ENCODE peak calls at places on chromosomes 1 and 21, in six cellular contexts. L is IMR-90, V is GM23338, X is tibial nerve, N is cardiac fibroblast, U is pancreas. I is an unnamed sample.

GRCh38 chr1:218674280-218674773 is 329.2 kb downstream of the TGFB2 start:
- DNase-seq in L (peak; percentile 83), V (peak; percentile 85), X (no peak), N (peak; percentile 90), U (no peak), I (peak; percentile 90)

GRCh38 chr1:89962024-89962741 is 32.7 kb upstream of the ZNF326 start:
- DNase-seq in L (peak; percentile 68), V (no peak), X (no peak), N (peak; percentile 44), U (no peak), I (peak; percentile 63)

GRCh38 chr1:231903586-231904081 is 277.0 kb downstream of the DISC1 start:
- DNase-seq in L (peak; percentile 39), V (no peak), X (no peak), N (no peak), U (no peak), I (no peak)

GRCh38 chr1:17264470-17264869 is 15.6 kb downstream of the PADI3 start:
- DNase-seq in L (no peak), V (no peak), X (no peak), N (no peak), U (no peak), I (no peak)

GRCh38 chr1:201751872-201752271 is 77.1 kb upstream of the IPO9 start:
- DNase-seq in L (peak; percentile 49), V (peak; percentile 46), X (no peak), N (peak; percentile 66), U (no peak), I (peak; percentile 50)

GRCh38 chr1:19128965-19129514 is 81.0 kb downstream of the UBR4 start:
- DNase-seq in L (no peak), V (no peak), X (no peak), N (no peak), U (no peak), I (no peak)

GRCh38 chr1:11067716-11068495 is 8.1 kb upstream of the SRM start:
- DNase-seq in L (no peak), V (no peak), X (no peak), N (no peak), U (no peak), I (no peak)

GRCh38 chr1:9085306-9085940 is 16.0 kb upstream of the SLC2A5 start:
- DNase-seq in L (no peak), V (no peak), X (no peak), N (no peak), U (no peak), I (peak; percentile 57)

GRCh38 chr1:46002751-46003150 is 129.7 kb downstream of the PIK3R3 start:
- DNase-seq in L (no peak), V (no peak), X (no peak), N (no peak), U (no peak), I (no peak)

GRCh38 chr1:115219937-115220336 is 118.1 kb downstream of the NGF start:
- DNase-seq in L (no peak), V (no peak), X (no peak), N (no peak), U (no peak), I (peak; percentile 84)

GRCh38 chr21:45078877-45079281 is 4.5 kb downstream of the ADARB1 start:
- DNase-seq in L (peak; percentile 85), V (no peak), X (no peak), N (peak; percentile 96), U (no peak), I (peak; percentile 82)

GRCh38 chr1:110524311-110525249 is 5.6 kb upstream of the KCNA10 start:
- DNase-seq in L (peak; percentile 30), V (peak; percentile 86), X (no peak), N (peak; percentile 38), U (no peak), I (peak; percentile 30)

GRCh38 chr1:24925082-24925779 is 4.8 kb downstream of the RUNX3 start:
- DNase-seq in L (no peak), V (no peak), X (no peak), N (no peak), U (no peak), I (no peak)

GRCh38 chr1:31791131-31791858 is 24.5 kb downstream of the SPOCD1 start:
- DNase-seq in L (no peak), V (no peak), X (no peak), N (no peak), U (peak; percentile 11), I (no peak)

GRCh38 chr1:157978547-157979403 is 14.7 kb upstream of the KIRREL1 start:
- DNase-seq in L (no peak), V (peak; percentile 86), X (no peak), N (no peak), U (no peak), I (no peak)
- H3K4me3 ChIP-seq in L (no peak overlapping the region), V (peak overlapping the region; percentile 38), X (peak overlapping the region; percentile 26), N (no peak overlapping the region), U (no peak overlapping the region), I (no peak overlapping the region)

GRCh38 chr1:237851209-237851845 is 39.4 kb downstream of the ZP4 start:
- DNase-seq in L (peak; percentile 35), V (peak; percentile 91), X (no peak), N (peak; percentile 30), U (peak; percentile 44), I (peak; percentile 31)
- TF ChIP-seq CTCF in L (peak; percentile 63), V (peak; percentile 94), X (no peak), N (peak; percentile 38), U (peak; percentile 27), I (peak; percentile 39)

GRCh38 chr1:16018749-16019515 is 1.1 kb upstream of the HSPB7 start:
- DNase-seq in L (no peak), V (no peak), X (no peak), N (no peak), U (no peak), I (no peak)
- H3K4me3 ChIP-seq in L (no peak overlapping the region), V (no peak overlapping the region), X (no peak overlapping the region), N (no peak overlapping the region), U (no peak overlapping the region), I (no peak overlapping the region)

GRCh38 chr1:101317590-101317989 is 80.8 kb downstream of the S1PR1 start:
- DNase-seq in L (no peak), V (peak; percentile 56), X (no peak), N (no peak), U (no peak), I (no peak)
- TF ChIP-seq CTCF in L (no peak), V (peak; percentile 56), X (no peak), N (no peak), U (no peak), I (no peak)

GRCh38 chr1:92310185-92310597 is 11.3 kb downstream of the RPAP2 start:
- DNase-seq in L (peak; percentile 50), V (peak; percentile 42), X (no peak), N (peak; percentile 62), U (no peak), I (peak; percentile 57)

GRCh38 chr1:92306020-92306419 is 7.2 kb downstream of the RPAP2 start:
- DNase-seq in L (no peak), V (no peak), X (no peak), N (no peak), U (no peak), I (no peak)

DNA sequence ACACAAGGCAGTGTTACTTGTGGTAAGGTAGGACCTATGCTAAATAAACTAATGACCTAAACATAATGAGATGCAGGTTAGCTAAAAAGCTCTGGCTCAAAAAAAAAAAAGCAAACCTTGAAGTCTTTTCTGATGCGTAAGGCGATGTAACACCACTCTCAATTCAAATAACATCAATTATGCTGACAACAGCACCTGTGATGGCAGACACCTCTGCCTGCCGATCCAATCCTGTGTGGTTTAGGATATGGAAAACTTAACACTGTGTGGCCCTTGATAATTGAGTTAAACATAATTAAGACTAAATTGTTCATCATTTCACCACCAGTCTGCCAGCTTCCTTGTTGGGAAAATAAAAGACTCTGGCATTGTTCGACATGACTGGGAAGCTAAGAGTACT is 9.1 kb downstream of the RPAP2 start:
- DNase-seq in L (no peak), V (peak; percentile 45), X (no peak), N (no peak), U (no peak), I (no peak)
- H3K4me3 ChIP-seq in L (no peak overlapping the region), V (no peak overlapping the region), X (no peak overlapping the region), N (no peak overlapping the region), U (no peak overlapping the region), I (no peak overlapping the region)

DNA sequence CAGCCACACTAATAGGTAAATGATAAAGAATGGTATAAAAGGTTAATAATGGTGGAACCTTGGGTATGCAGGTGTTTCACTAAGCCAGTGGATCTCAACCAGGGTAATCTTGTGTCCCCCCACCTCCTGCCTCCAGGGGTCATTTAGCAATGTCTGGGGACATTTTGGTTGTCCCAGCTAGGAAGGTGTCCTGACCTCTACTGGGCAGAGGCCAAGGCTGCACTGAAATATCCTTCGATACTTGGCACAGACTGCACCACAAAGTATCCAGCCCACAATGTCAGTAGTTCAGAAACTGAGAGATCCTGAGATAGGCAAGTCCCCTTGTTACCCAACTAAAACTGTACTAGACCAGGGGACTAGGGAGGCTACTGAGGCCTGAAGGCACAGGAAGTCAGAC is 113.6 kb upstream of the TIAM1 start:
- DNase-seq in L (no peak), V (peak; percentile 60), X (no peak), N (no peak), U (no peak), I (no peak)
- TF ChIP-seq CTCF in L (no peak), V (peak; percentile 52), X (no peak), N (no peak), U (no peak), I (no peak)

DNA sequence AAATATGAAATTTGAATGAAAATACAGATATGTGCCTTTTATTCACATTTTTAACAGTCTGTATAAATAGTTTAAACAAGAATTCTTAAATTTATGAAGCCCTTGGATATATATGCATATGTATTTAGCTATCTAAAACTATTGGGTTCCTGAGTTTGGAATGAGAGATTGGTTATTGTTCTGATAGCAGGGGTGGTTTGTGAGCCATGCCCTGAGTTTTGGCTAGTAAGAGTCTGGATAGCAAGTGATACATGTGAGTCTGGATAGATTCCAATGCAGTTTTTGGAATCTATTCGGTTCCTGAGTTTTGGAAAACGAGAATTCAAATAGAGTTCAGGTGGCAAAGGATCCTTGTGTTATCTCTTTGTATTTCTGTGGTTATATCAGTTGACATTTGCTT is 2.8 kb downstream of the MAN1A2 start:
- DNase-seq in L (peak; percentile 6), V (no peak), X (no peak), N (no peak), U (no peak), I (no peak)
- H3K4me3 ChIP-seq in L (peak overlapping the region; percentile 90), V (peak overlapping the region; percentile 80), X (peak overlapping the region; percentile 10), N (peak overlapping the region; percentile 83), U (peak overlapping the region; percentile 65), I (peak overlapping the region; percentile 75)

DNA sequence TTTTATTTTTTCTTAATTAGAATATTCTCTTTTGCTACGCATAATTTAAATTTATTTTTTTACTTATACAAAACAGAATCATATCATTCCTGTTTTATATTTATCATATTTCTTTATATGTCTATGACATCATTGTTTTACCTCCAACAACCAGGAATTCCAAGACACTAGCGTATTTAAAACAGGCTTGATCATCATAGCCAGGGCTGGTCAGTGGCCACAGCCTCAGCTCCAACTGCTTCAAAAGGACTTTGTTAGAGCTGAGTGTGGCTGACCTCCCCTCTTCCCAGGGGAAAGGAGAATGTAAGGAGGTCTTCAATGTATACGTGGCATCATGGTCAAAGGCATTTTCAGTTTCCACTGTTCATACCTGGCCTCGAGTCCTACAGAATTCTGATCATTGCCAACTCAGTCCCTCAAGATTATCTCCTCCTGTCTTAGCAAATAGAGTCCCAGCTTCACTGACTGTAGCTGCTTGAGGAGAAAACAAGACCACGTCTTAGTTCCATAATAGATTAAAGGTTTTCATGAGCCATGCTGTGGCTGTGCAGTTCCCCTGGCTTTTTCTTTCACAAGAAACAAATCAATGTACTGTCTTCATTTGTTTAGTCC is 444.0 kb downstream of the PTPRC start:
- DNase-seq in L (no peak), V (no peak), X (no peak), N (no peak), U (no peak), I (no peak)
- TF ChIP-seq CTCF in L (no peak), V (no peak), X (no peak), N (no peak), U (no peak), I (no peak)

I was measured in fibroblast of the aortic adventitia.